ENCODE peak calls at places on chromosomes 12 and 14, in eight cellular contexts. A is heart left ventricle, S is spleen, Q is cardiac muscle cell, K is ascending aorta, B is lower lobe of right lung, O is brain microvascular endothelial cell, J is tibial artery. U is an unnamed sample.

GRCh38 chr12:91052021-91052420 is 5.8 kb downstream of the KERA start:
- DNase-seq in A (no peak), S (no peak), Q (no peak), K (no peak), B (no peak), O (no peak), J (no peak), U (no peak)

GRCh38 chr12:45713108-45713507 is 16.4 kb upstream of the ARID2 start:
- DNase-seq in A (no peak), S (no peak), Q (peak; percentile 42), K (no peak), B (no peak), O (no peak), J (no peak), U (no peak)

GRCh38 chr12:54239568-54239967 is 40.4 kb downstream of the CBX5 start:
- DNase-seq in A (no peak), S (no peak), Q (no peak), K (no peak), B (no peak), O (no peak), J (no peak), U (no peak)

GRCh38 chr12:34393086-34393820 is 371.0 kb downstream of the ALG10 start:
- DNase-seq in A (peak; percentile 17), S (peak; percentile 66), Q (no peak), K (peak; percentile 6), B (peak; percentile 37), O (no peak), J (peak; percentile 46), U (no peak)

GRCh38 chr14:97301931-97302559 is 504.9 kb downstream of the VRK1 start:
- DNase-seq in A (no peak), S (no peak), Q (no peak), K (no peak), B (no peak), O (no peak), J (no peak), U (no peak)

GRCh38 chr12:123705935-123706334 is 6.2 kb upstream of the ATP6V0A2 start:
- DNase-seq in A (no peak), S (no peak), Q (no peak), K (no peak), B (no peak), O (no peak), J (no peak), U (peak; percentile 66)

GRCh38 chr12:13976880-13977279 is 4.5 kb downstream of the GRIN2B start:
- DNase-seq in A (no peak), S (no peak), Q (no peak), K (no peak), B (no peak), O (no peak), J (no peak), U (peak; percentile 45)

GRCh38 chr12:54546511-54546910 is 2.9 kb upstream of the PDE1B start:
- DNase-seq in A (no peak), S (no peak), Q (no peak), K (no peak), B (no peak), O (no peak), J (no peak), U (no peak)

GRCh38 chr12:94614288-94614721 is 36.1 kb downstream of the TMCC3 start:
- DNase-seq in A (no peak), S (no peak), Q (peak; percentile 28), K (no peak), B (no peak), O (no peak), J (no peak), U (no peak)

GRCh38 chr12:78181544-78182162 is 351.0 kb downstream of the NAV3 start:
- DNase-seq in A (no peak), S (no peak), Q (peak; percentile 64), K (no peak), B (no peak), O (peak; percentile 23), J (no peak), U (peak; percentile 70)

GRCh38 chr12:6606331-6607131 is 648 bp downstream of the CHD4 start:
- DNase-seq in A (peak; percentile 89), S (peak; percentile 94), Q (peak; percentile 50), K (peak; percentile 51), B (peak; percentile 82), O (no peak), J (peak; percentile 90), U (peak; percentile 81)

GRCh38 chr12:18158774-18159557 is 69.0 kb upstream of the RERGL start:
- DNase-seq in A (no peak), S (no peak), Q (peak; percentile 34), K (no peak), B (no peak), O (peak; percentile 45), J (no peak), U (peak; percentile 82)

GRCh38 chr12:46483572-46484395 is 111.2 kb upstream of the SLC38A2 start:
- DNase-seq in A (no peak), S (no peak), Q (peak; percentile 65), K (no peak), B (no peak), O (no peak), J (no peak), U (no peak)

GRCh38 chr12:27771470-27772327 is 8.3 kb upstream of the KLHL42 start:
- DNase-seq in A (no peak), S (no peak), Q (no peak), K (no peak), B (no peak), O (no peak), J (no peak), U (no peak)

GRCh38 chr14:95711476-95712176 is 2.3 kb downstream of the TCL1A start:
- DNase-seq in A (no peak), S (peak; percentile 70), Q (no peak), K (no peak), B (no peak), O (no peak), J (no peak), U (no peak)
- H3K27ac ChIP-seq in A (no peak overlapping the region), S (peak overlapping the region; percentile 82), Q (no peak overlapping the region), K (no peak overlapping the region), B (no peak overlapping the region), O (no peak overlapping the region), J (no peak overlapping the region), U (no peak overlapping the region)

DNA sequence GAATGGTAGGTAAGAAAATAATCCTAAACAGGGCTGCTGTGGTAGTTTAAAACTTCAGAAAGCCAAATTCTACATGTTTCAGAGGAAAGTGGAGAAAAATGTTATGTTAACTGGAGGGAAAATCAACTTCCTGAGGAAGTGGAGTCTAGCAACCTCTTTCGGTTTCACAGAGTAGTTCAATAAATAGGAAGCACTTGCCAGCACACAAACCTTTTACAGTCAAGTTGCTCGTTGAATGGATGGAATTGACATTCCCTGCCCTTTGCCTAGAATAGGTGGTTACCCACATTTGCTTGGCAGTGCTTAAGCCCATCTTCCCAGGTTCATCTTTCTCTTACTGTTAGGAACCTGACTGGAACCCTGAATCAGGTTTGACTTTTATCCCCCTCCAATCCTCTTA is 15.9 kb downstream of the ANKRD13A start:
- DNase-seq in A (no peak), S (no peak), Q (no peak), K (no peak), B (no peak), O (no peak), J (no peak), U (peak; percentile 65)
- H3K27ac ChIP-seq in A (no peak overlapping the region), S (peak overlapping the region; percentile 75), Q (no peak overlapping the region), K (no peak overlapping the region), B (peak overlapping the region; percentile 31), O (no peak overlapping the region), J (no peak overlapping the region), U (peak overlapping the region; percentile 16)

DNA sequence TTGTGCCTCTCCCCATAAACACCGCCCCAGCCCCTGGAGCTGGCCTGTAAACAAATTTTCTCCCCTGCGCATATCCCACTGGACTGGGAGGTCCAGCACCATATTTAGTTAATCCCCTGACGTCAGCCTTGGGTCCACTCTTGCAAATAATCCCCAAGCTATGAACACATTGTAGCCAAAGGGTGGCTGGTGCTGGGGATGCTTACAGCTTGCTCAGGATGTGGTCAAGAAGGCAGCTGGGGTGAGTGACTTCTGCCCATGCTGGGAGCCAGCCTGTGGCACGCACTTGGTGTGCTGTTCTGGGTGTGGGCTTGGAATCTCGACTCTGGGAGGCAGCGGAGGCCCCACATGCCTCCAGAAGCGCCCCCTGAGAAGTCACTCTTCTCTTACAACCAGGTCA is 32.1 kb downstream of the CMKLR1 start:
- DNase-seq in A (no peak), S (no peak), Q (peak; percentile 9), K (no peak), B (no peak), O (peak; percentile 53), J (peak; percentile 76), U (no peak)
- H3K27ac ChIP-seq in A (peak overlapping the region; percentile 79), S (no peak overlapping the region), Q (no peak overlapping the region), K (peak overlapping the region; percentile 91), B (peak overlapping the region; percentile 85), O (no peak overlapping the region), J (peak overlapping the region; percentile 83), U (no peak overlapping the region)

DNA sequence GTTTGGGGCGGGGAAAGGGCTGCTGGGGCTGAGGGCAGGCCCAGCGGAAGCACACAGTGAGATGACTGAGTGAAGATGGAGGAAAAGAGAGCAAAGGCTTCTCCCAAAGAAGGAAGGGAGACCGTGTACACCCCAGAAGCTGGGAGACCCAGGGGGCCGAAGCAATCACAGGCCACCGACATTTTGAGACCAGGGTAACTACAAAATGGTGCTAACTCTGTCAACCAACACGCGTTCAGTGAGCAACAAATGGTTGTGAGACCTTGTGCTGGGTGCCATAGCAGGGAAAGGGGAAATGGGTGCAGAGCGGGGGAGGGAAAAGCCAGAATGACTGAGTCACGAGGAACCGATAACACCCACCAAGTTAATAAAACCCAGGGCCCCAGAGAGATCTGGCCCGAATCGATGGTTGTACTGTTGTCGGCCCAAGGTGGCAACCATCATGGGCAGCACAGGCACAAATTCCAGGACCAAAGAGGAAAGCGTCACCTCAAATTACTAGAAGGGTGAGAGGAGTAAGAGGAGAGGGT is 50.3 kb downstream of the CDC42BPB start:
- DNase-seq in A (no peak), S (peak; percentile 31), Q (no peak), K (no peak), B (no peak), O (no peak), J (no peak), U (no peak)
- H3K27ac ChIP-seq in A (no peak overlapping the region), S (no peak overlapping the region), Q (no peak overlapping the region), K (no peak overlapping the region), B (no peak overlapping the region), O (no peak overlapping the region), J (no peak overlapping the region), U (no peak overlapping the region)

GRCh38 chr12:109523071-109523470 is 45.6 kb downstream of the UBE3B start:
- DNase-seq in A (peak; percentile 86), S (no peak), Q (no peak), K (no peak), B (no peak), O (no peak), J (no peak), U (no peak)
- H3K27ac ChIP-seq in A (no peak overlapping the region), S (no peak overlapping the region), Q (peak overlapping the region; percentile 80), K (no peak overlapping the region), B (no peak overlapping the region), O (no peak overlapping the region), J (no peak overlapping the region), U (no peak overlapping the region)

DNA sequence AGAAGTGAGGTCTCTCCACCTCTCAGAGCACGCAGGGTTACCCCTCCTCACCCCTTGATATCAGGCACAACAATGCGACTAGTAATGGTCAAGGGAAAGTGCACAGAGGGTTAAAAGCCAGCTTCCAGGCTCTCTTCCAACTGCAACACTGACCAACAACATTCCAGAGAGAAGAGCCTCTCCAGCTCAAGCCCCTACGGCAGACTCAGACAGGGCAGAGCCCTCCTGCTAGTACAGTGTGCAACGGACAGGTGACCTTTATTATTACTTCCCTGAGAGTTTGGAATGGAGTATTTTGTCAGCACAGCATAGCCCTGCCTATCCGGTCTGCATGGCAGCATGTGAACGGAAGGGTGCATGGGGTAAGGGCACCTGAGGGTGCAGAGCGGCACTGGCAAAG is 73.0 kb downstream of the PTPN21 start:
- DNase-seq in A (peak; percentile 37), S (no peak), Q (no peak), K (no peak), B (peak; percentile 58), O (no peak), J (no peak), U (no peak)
- H3K27ac ChIP-seq in A (no peak overlapping the region), S (no peak overlapping the region), Q (peak overlapping the region; percentile 71), K (no peak overlapping the region), B (peak overlapping the region; percentile 43), O (no peak overlapping the region), J (no peak overlapping the region), U (no peak overlapping the region)